ENCODE peak calls at places on chromosomes 12 and 14, in nine cellular contexts. N is astrocyte of the spinal cord; Q is coronary artery; K is MCF 10A; J is B cell; D is CD8-positive, alpha-beta T cell; X is cardiac muscle cell; G is GM13976; A is AG04449. L is an unnamed sample.

GRCh38 chr14:78611796-78612571 is 441.8 kb downstream of the NRXN3 start:
- DNase-seq in A (no peak), J (no peak), Q (no peak), X (no peak), N (no peak), D (no peak), G (no peak), K (no peak), L (no peak)

GRCh38 chr14:53979747-53980642 is 23.4 kb upstream of the BMP4 start:
- DNase-seq in J (no peak), A (no peak), X (no peak), K (peak; percentile 78), D (no peak), Q (no peak), G (no peak), N (peak; percentile 77), L (no peak)

GRCh38 chr12:124556896-124557501 is 10.4 kb downstream of the NCOR2 start:
- DNase-seq in G (no peak), Q (no peak), N (no peak), J (no peak), D (no peak), X (no peak), K (no peak), A (no peak), L (no peak)

GRCh38 chr14:91175802-91176201 is 61.9 kb downstream of the DGLUCY start:
- DNase-seq in A (no peak), G (no peak), J (no peak), X (no peak), K (no peak), N (no peak), D (no peak), Q (no peak), L (no peak)

GRCh38 chr12:130938186-130938585 is 15.5 kb upstream of the ADGRD1 start:
- DNase-seq in N (no peak), D (no peak), Q (no peak), J (no peak), A (no peak), X (no peak), K (no peak), G (no peak), L (no peak)

GRCh38 chr12:113759135-113759534 is 207.0 kb downstream of the RBM19 start:
- DNase-seq in A (no peak), G (no peak), D (no peak), K (no peak), N (no peak), Q (no peak), J (no peak), X (no peak), L (no peak)

GRCh38 chr12:121577443-121578180 is 3.2 kb downstream of the KDM2B start:
- DNase-seq in N (no peak), G (no peak), K (no peak), J (no peak), Q (no peak), A (no peak), X (peak; percentile 42), D (no peak), L (no peak)

GRCh38 chr12:122102331-122102730 is 23.8 kb downstream of the MLXIP start:
- DNase-seq in D (no peak), G (no peak), K (no peak), X (no peak), Q (no peak), J (no peak), N (no peak), A (no peak), L (no peak)

GRCh38 chr12:132771126-132771838 is 9.7 kb upstream of the ANKLE2 start:
- DNase-seq in K (no peak), G (peak; percentile 61), X (no peak), Q (no peak), J (peak; percentile 82), N (no peak), A (no peak), D (peak; percentile 13), L (peak; percentile 16)

GRCh38 chr12:49741882-49742620 is 694 bp downstream of the TMBIM6 start:
- DNase-seq in K (peak; percentile 87), N (peak; percentile 82), A (peak; percentile 34), X (peak; percentile 85), Q (peak; percentile 94), D (peak; percentile 73), J (peak; percentile 90), G (peak; percentile 81), L (peak; percentile 44)

GRCh38 chr12:6070472-6071257 is 53.8 kb downstream of the VWF start:
- DNase-seq in A (no peak), Q (no peak), D (no peak), N (no peak), G (no peak), J (no peak), X (no peak), K (no peak), L (no peak)

GRCh38 chr12:1917172-1918070 is 1.0 kb downstream of the CACNA2D4 start:
- DNase-seq in N (no peak), Q (no peak), D (no peak), K (no peak), J (peak; percentile 64), G (peak; percentile 23), X (no peak), A (no peak), L (no peak)

GRCh38 chr12:44847888-44848770 is 28.0 kb downstream of the NELL2 start:
- DNase-seq in D (peak; percentile 34), Q (no peak), G (no peak), A (no peak), J (peak; percentile 20), X (no peak), N (no peak), K (no peak), L (no peak)

GRCh38 chr14:99155173-99155777 is 116.7 kb downstream of the BCL11B start:
- DNase-seq in A (no peak), X (no peak), J (no peak), K (peak; percentile 61), Q (no peak), N (no peak), G (no peak), D (no peak), L (no peak)

DNA sequence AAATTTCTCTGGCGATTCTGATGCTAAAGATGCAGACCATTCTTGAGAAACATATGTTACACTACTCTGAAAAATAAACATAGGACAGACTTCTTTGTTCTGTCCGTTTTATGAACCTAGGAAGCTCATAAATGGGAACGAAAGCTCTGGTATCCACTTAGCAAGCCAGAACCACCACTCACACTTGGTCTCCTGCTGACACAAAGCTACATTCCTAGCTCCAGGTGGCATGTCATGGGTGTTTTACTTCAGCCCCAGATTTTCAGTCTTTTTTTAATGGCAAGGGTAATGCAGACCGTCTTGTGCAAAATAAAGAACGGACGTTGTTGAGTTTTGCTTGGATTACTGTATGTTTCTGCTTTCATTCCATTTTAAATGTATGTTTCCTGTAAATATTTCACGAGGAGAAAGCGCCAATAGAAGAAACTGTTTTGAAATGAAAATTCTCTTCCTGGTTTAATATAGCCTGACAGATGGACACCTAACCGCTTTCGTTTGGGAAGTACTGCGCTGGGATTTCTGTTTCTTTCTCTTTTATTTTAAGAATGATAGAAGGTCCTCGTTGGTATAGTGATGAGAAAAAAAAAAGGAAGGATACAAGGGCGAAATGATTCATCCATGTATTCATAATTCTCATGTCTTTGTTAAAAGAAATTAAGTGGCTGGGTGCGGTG is 820 bp upstream of the COQ5 start:
- DNase-seq in X (peak; percentile 55), K (peak; percentile 61), A (no peak), N (peak; percentile 64), Q (no peak), J (peak; percentile 22), D (no peak), G (no peak), L (no peak)
- TF ChIP-seq CTCF in X (no peak), K (no peak), A (peak; percentile 15), N (no peak), Q (no peak), J (no peak), D (no peak), G (no peak), L (peak; percentile 18)

GRCh38 chr12:106672308-106673085 is 89.7 kb downstream of the RFX4 start:
- DNase-seq in G (no peak), J (no peak), K (no peak), A (no peak), X (peak; percentile 20), D (no peak), N (no peak), Q (no peak), L (no peak)
- TF ChIP-seq CTCF in G (no peak), J (no peak), K (no peak), A (no peak), X (no peak), D (no peak), N (no peak), Q (no peak), L (no peak)

GRCh38 chr14:67517083-67517482 is 16.0 kb upstream of the PLEKHH1 start:
- DNase-seq in X (peak; percentile 34), G (no peak), N (peak; percentile 30), J (no peak), D (no peak), A (no peak), K (no peak), Q (no peak), L (no peak)
- TF ChIP-seq CTCF in X (peak; percentile 15), G (no peak), N (peak; percentile 19), J (no peak), D (no peak), A (no peak), K (no peak), Q (no peak), L (peak; percentile 31)

GRCh38 chr12:98591209-98591608 is 2.3 kb upstream of the SLC25A3 start:
- DNase-seq in X (no peak), N (no peak), Q (no peak), K (no peak), J (no peak), G (no peak), A (peak; percentile 45), D (no peak), L (no peak)
- TF ChIP-seq CTCF in X (no peak), N (no peak), Q (no peak), K (no peak), J (no peak), G (no peak), A (peak; percentile 19), D (no peak), L (no peak)

L was measured in AG09309.